ENCODE peak calls at places on chromosome X, in eight cellular contexts. D is lung; K is aorta; U is AG20443; S is Ammon's horn; I is nucleus accumbens; G is stimulated activated CD4-positive, alpha-beta T cell treated with anti-CD3 and anti-CD28 coated beads, Interleukin-1b, Interleukin-23, amount 100 ng/mL, for 24 hours; L is endothelial cell. R is an unnamed sample.

GRCh38 chrX:149314031-149314430 is 191.1 kb downstream of the IDS start:
- DNase-seq in D (no peak), K (no peak), U (peak), S (peak), I (no peak), G (no peak), L (no peak), R (no peak)

GRCh38 chrX:6557690-6558089 is 22.8 kb upstream of the VCX3A start:
- DNase-seq in D (no peak), K (no peak), U (no peak), S (no peak), I (no peak), G (no peak), L (no peak), R (no peak)

GRCh38 chrX:13894888-13895564 is 78.1 kb upstream of the GPM6B start:
- DNase-seq in D (no peak), K (no peak), U (peak), S (no peak), I (no peak), G (no peak), L (no peak), R (no peak)

GRCh38 chrX:12396584-12396983 is 258.3 kb downstream of the FRMPD4 start:
- DNase-seq in D (no peak), K (no peak), U (no peak), S (no peak), I (no peak), G (no peak), L (no peak), R (no peak)

GRCh38 chrX:16826207-16826606 is 39.9 kb downstream of the TXLNG start:
- DNase-seq in D (no peak), K (no peak), U (peak), S (peak), I (no peak), G (no peak), L (no peak), R (no peak)

GRCh38 chrX:40172169-40172979 is 74.6 kb upstream of the BCOR start:
- DNase-seq in D (peak), K (peak), U (peak), S (no peak), I (no peak), G (no peak), L (peak), R (no peak)

GRCh38 chrX:153635788-153636668 is 11.0 kb upstream of the DUSP9 start:
- DNase-seq in D (no peak), K (peak), U (no peak), S (no peak), I (no peak), G (no peak), L (peak), R (peak)

GRCh38 chrX:78327370-78328048 is at the start of gene CYSLTR1:
- DNase-seq in D (no peak), K (no peak), U (no peak), S (peak), I (no peak), G (no peak), L (no peak), R (peak)

GRCh38 chrX:136689441-136689840 is 41.5 kb downstream of the CD40LG start:
- DNase-seq in D (no peak), K (no peak), U (no peak), S (no peak), I (no peak), G (no peak), L (no peak), R (no peak)

GRCh38 chrX:16144420-16144819 is 21.1 kb downstream of the GRPR start:
- DNase-seq in D (no peak), K (no peak), U (no peak), S (no peak), I (no peak), G (no peak), L (no peak), R (no peak)

GRCh38 chrX:151713859-151714258 is 2.0 kb upstream of the FATE1 start:
- DNase-seq in D (no peak), K (no peak), U (peak), S (no peak), I (no peak), G (no peak), L (peak), R (peak)

GRCh38 chrX:133723930-133724329 is 261.5 kb downstream of the GPC3 start:
- DNase-seq in D (no peak), K (no peak), U (no peak), S (no peak), I (no peak), G (no peak), L (no peak), R (no peak)

GRCh38 chrX:44474410-44474809 is 68.2 kb downstream of the FUNDC1 start:
- DNase-seq in D (no peak), K (no peak), U (peak), S (no peak), I (no peak), G (no peak), L (no peak), R (no peak)

GRCh38 chrX:15718283-15718970 is 19.6 kb upstream of the CA5B start:
- DNase-seq in D (no peak), K (no peak), U (no peak), S (no peak), I (no peak), G (no peak), L (no peak), R (no peak)

GRCh38 chrX:71253253-71254091 is 468 bp downstream of the ZMYM3 start:
- DNase-seq in D (no peak), K (peak), U (peak), S (peak), I (no peak), G (no peak), L (peak), R (no peak)

GRCh38 chrX:45063319-45064095 is 137.2 kb downstream of the DIPK2B start:
- DNase-seq in D (no peak), K (no peak), U (no peak), S (no peak), I (no peak), G (no peak), L (no peak), R (no peak)

GRCh38 chrX:338281-338835 is 19.8 kb upstream of the GTPBP6 start:
- DNase-seq in D (no peak), K (peak), U (no peak), S (no peak), I (no peak), G (no peak), L (no peak), R (no peak)

GRCh38 chrX:130575831-130576404 is 174.1 kb downstream of the RBMX2 start:
- DNase-seq in D (no peak), K (peak), U (peak), S (peak), I (no peak), G (no peak), L (peak), R (peak)

GRCh38 chrX:39767446-39767845 is 330.3 kb downstream of the BCOR start:
- DNase-seq in D (no peak), K (no peak), U (peak), S (no peak), I (no peak), G (no peak), L (no peak), R (no peak)

GRCh38 chrX:46034868-46035267 is 510.4 kb downstream of the ZNF674 start:
- DNase-seq in D (no peak), K (no peak), U (no peak), S (peak), I (no peak), G (no peak), L (no peak), R (no peak)

GRCh38 chrX:9907645-9908387 is 59.3 kb upstream of the CLDN34 start:
- DNase-seq in D (no peak), K (no peak), U (no peak), S (no peak), I (no peak), G (no peak), L (no peak), R (peak)

GRCh38 chrX:69365349-69365748 is 138.8 kb upstream of the NALF2 start:
- DNase-seq in D (no peak), K (no peak), U (no peak), S (no peak), I (no peak), G (no peak), L (no peak), R (no peak)

GRCh38 chrX:150324919-150325318 is 38.2 kb upstream of the MAMLD1 start:
- DNase-seq in D (no peak), K (no peak), U (no peak), S (no peak), I (no peak), G (no peak), L (no peak), R (no peak)

GRCh38 chrX:46317158-46317557 is 228.1 kb downstream of the ZNF674 start:
- DNase-seq in D (no peak), K (no peak), U (no peak), S (no peak), I (no peak), G (no peak), L (no peak), R (no peak)

GRCh38 chrX:145843196-145843595 is 25.6 kb downstream of the SLITRK2 start:
- DNase-seq in D (no peak), K (no peak), U (no peak), S (peak), I (no peak), G (no peak), L (no peak), R (no peak)

GRCh38 chrX:3659761-3660160 is 53.7 kb downstream of the PRKX start:
- DNase-seq in D (no peak), K (no peak), U (no peak), S (no peak), I (no peak), G (no peak), L (no peak), R (no peak)

GRCh38 chrX:154022716-154023115 is 3.0 kb upstream of the IRAK1 start:
- DNase-seq in D (no peak), K (no peak), U (no peak), S (no peak), I (no peak), G (no peak), L (no peak), R (no peak)

GRCh38 chrX:105179644-105180043 is 40.9 kb downstream of the TEX13A start:
- DNase-seq in D (no peak), K (no peak), U (no peak), S (no peak), I (no peak), G (no peak), L (no peak), R (no peak)

GRCh38 chrX:30659421-30659820 is 6.2 kb downstream of the GK start:
- DNase-seq in D (no peak), K (no peak), U (peak), S (no peak), I (no peak), G (no peak), L (no peak), R (peak)